ENCODE peak calls at places on chromosomes 7 and 10, in five cellular contexts. One of them, this sample, is unnamed.

GRCh38 chr7:114554781-114555537 is 140.3 kb downstream of the FOXP2 start:
- DNase-seq in adipocyte: no peak
- DNase-seq in SK-N-SH: no peak
- DNase-seq in uterus: no peak
- DNase-seq in fibroblast of lung: peak
- DNase-seq in this sample: peak

GRCh38 chr7:22114440-22114981 is 168.8 kb upstream of the CDCA7L start:
- DNase-seq in fibroblast of lung: no peak
- DNase-seq in uterus: no peak
- DNase-seq in adipocyte: no peak
- DNase-seq in SK-N-SH: no peak
- DNase-seq in this sample: no peak

GRCh38 chr10:119489572-119490326 is 52.8 kb downstream of the RGS10 start:
- DNase-seq in fibroblast of lung: peak
- DNase-seq in adipocyte: peak
- DNase-seq in SK-N-SH: peak
- DNase-seq in uterus: peak
- DNase-seq in this sample: peak

GRCh38 chr7:1681581-1681980 is 11.5 kb downstream of the ELFN1 start:
- DNase-seq in SK-N-SH: no peak
- DNase-seq in fibroblast of lung: no peak
- DNase-seq in adipocyte: no peak
- DNase-seq in uterus: no peak
- DNase-seq in this sample: no peak

GRCh38 chr10:65194131-65194530 is 1672.9 kb downstream of the REEP3 start:
- DNase-seq in uterus: no peak
- DNase-seq in SK-N-SH: no peak
- DNase-seq in fibroblast of lung: peak
- DNase-seq in adipocyte: peak
- DNase-seq in this sample: peak

GRCh38 chr10:47027108-47027811 is 116.0 kb downstream of the PTPN20 start:
- DNase-seq in uterus: peak
- DNase-seq in adipocyte: no peak
- DNase-seq in SK-N-SH: no peak
- DNase-seq in fibroblast of lung: no peak
- DNase-seq in this sample: no peak

GRCh38 chr7:47600199-47601118 is 18.5 kb upstream of the TNS3 start:
- DNase-seq in SK-N-SH: no peak
- DNase-seq in fibroblast of lung: peak
- DNase-seq in uterus: no peak
- DNase-seq in adipocyte: peak
- DNase-seq in this sample: peak

GRCh38 chr10:45672201-45673073 is at the start of gene ZFAND4:
- DNase-seq in SK-N-SH: peak
- DNase-seq in uterus: peak
- DNase-seq in adipocyte: peak
- DNase-seq in fibroblast of lung: peak
- DNase-seq in this sample: peak

GRCh38 chr7:28406192-28406591 is 6.1 kb upstream of the CREB5 start:
- DNase-seq in fibroblast of lung: peak
- DNase-seq in uterus: no peak
- DNase-seq in adipocyte: no peak
- DNase-seq in SK-N-SH: peak
- DNase-seq in this sample: no peak

GRCh38 chr10:71736570-71737355 is 17.2 kb upstream of the C10orf105 start:
- DNase-seq in SK-N-SH: no peak
- DNase-seq in uterus: no peak
- DNase-seq in fibroblast of lung: no peak
- DNase-seq in adipocyte: no peak
- DNase-seq in this sample: no peak

GRCh38 chr7:110590415-110590814 is 500.5 kb upstream of the LRRN3 start:
- DNase-seq in uterus: no peak
- DNase-seq in SK-N-SH: no peak
- DNase-seq in fibroblast of lung: no peak
- DNase-seq in adipocyte: no peak
- DNase-seq in this sample: no peak

GRCh38 chr10:105269011-105269410 is 627.9 kb downstream of the SORCS3 start:
- DNase-seq in adipocyte: no peak
- DNase-seq in uterus: no peak
- DNase-seq in fibroblast of lung: no peak
- DNase-seq in SK-N-SH: no peak
- DNase-seq in this sample: no peak

GRCh38 chr10:34427911-34428216 is 387.2 kb downstream of the PARD3 start:
- DNase-seq in uterus: no peak
- DNase-seq in fibroblast of lung: no peak
- DNase-seq in adipocyte: no peak
- DNase-seq in SK-N-SH: no peak
- DNase-seq in this sample: no peak

GRCh38 chr7:151632750-151633515 is 113.2 kb upstream of the RHEB start:
- DNase-seq in fibroblast of lung: peak
- DNase-seq in adipocyte: no peak
- DNase-seq in SK-N-SH: no peak
- DNase-seq in uterus: peak
- DNase-seq in this sample: peak

GRCh38 chr7:3063016-3063753 is 19.5 kb upstream of the CARD11 start:
- DNase-seq in fibroblast of lung: no peak
- DNase-seq in adipocyte: no peak
- DNase-seq in SK-N-SH: no peak
- DNase-seq in uterus: no peak
- DNase-seq in this sample: no peak

GRCh38 chr7:148856035-148856881 is 27.8 kb downstream of the EZH2 start:
- DNase-seq in SK-N-SH: peak
- DNase-seq in fibroblast of lung: no peak
- DNase-seq in adipocyte: peak
- DNase-seq in uterus: no peak
- DNase-seq in this sample: peak

GRCh38 chr7:104956753-104957450 is 57.1 kb upstream of the KMT2E start:
- DNase-seq in adipocyte: peak
- DNase-seq in uterus: no peak
- DNase-seq in SK-N-SH: no peak
- DNase-seq in fibroblast of lung: peak
- DNase-seq in this sample: peak

GRCh38 chr10:48634198-48634983 is 29.5 kb upstream of the ARHGAP22 start:
- DNase-seq in SK-N-SH: no peak
- DNase-seq in uterus: no peak
- DNase-seq in adipocyte: peak
- DNase-seq in fibroblast of lung: peak
- DNase-seq in this sample: peak

GRCh38 chr10:52662255-52662654 is 110.3 kb downstream of the MBL2 start:
- DNase-seq in fibroblast of lung: no peak
- DNase-seq in SK-N-SH: no peak
- DNase-seq in uterus: no peak
- DNase-seq in adipocyte: no peak
- DNase-seq in this sample: no peak

DNA sequence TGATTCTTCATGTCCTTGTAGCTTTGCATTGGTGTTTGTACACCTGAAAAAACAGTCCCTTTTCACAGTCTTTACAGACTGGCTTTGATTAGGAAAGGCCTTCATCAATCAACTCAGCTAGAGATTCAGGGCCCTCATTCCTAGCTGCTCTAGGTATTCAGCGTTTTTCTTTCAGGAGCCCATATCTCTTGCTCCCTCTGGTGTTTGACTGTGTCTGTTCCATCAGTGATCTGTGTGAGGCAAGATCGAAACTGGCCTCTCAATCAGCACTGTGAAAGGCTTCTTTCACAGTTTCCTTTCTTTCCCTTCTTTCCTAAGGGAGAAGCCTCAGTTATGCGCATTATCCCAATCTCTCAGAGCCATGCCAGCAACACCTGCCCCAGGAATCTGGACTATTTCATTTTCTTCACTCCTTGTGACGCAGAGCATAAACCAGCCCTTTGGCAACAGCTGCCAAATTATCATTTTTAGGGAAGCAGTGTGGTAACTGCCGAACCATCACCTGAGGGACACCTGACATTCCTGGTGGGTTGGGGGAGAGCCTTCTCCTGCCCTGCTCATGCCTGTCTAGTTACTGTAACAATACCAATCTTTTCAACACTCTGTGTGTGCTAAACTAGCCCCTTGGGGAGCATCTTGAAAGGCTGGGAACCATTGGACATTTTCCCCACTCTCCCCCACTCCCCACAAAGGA is 75.7 kb upstream of the CCDC71L start:
- DNase-seq in fibroblast of lung: peak
- DNase-seq in uterus: no peak
- DNase-seq in adipocyte: peak
- DNase-seq in SK-N-SH: peak
- DNase-seq in this sample: peak
- H3K4me3 ChIP-seq in fibroblast of lung: no peak
- H3K4me3 ChIP-seq in uterus: no peak
- H3K4me3 ChIP-seq in adipocyte: peak
- H3K4me3 ChIP-seq in SK-N-SH: no peak
- H3K4me3 ChIP-seq in this sample: peak

DNA sequence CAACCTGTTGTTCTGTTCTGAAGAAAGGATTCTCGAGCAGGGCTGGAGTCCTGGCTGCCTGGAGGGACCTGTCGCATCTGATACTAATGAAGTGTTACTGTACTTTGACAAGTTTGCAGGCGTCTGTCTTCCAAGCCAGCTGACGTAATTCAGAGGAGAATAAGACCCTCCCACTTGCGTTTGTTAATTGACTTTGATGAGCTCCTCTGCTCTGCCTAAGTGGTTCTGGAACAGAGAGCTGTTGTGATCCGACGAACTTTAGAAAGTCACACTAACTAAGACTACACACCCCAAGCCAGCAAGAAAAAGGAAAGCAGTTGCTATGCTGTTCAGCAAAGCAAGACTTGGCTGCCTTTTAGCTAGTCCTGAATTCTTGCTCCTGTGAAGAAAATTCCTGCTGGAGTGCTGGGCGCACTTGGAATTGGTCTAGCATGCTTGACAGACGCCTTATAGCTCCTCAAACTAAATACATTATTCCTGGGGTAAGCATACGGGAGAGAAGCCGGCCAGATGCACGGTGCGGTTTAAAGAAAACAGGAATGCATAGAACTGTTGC is 200.3 kb downstream of the CACNB2 start:
- DNase-seq in fibroblast of lung: peak
- DNase-seq in adipocyte: peak
- DNase-seq in uterus: no peak
- DNase-seq in SK-N-SH: no peak
- DNase-seq in this sample: peak
- H3K4me3 ChIP-seq in fibroblast of lung: peak
- H3K4me3 ChIP-seq in adipocyte: peak
- H3K4me3 ChIP-seq in uterus: peak
- H3K4me3 ChIP-seq in SK-N-SH: no peak
- H3K4me3 ChIP-seq in this sample: peak

GRCh38 chr10:78420946-78421732 is 387.5 kb downstream of the RPS24 start:
- DNase-seq in adipocyte: no peak
- DNase-seq in uterus: no peak
- DNase-seq in SK-N-SH: no peak
- DNase-seq in fibroblast of lung: no peak
- DNase-seq in this sample: no peak
- H3K4me3 ChIP-seq in adipocyte: no peak
- H3K4me3 ChIP-seq in uterus: no peak
- H3K4me3 ChIP-seq in SK-N-SH: no peak
- H3K4me3 ChIP-seq in fibroblast of lung: no peak
- H3K4me3 ChIP-seq in this sample: no peak

DNA sequence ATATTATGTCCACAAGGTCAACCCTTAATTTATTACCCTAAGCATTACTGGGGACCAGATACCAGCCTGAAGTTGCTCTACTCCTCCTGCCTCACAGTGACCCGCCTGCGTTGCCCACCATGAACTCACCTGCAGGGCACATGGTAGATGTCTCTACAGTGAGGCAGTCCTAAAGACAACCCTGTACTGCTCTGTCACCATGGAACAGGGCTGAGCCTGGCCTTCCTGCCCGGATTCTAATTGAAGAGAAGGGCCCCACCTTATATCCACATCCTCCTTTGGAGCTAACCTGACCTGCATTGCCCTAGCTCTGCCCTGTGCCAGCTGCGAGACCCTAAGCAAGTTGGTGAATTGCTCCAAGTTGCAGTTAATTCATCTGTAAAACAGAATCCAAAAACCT is 4.1 kb downstream of the SH3PXD2A start:
- DNase-seq in fibroblast of lung: no peak
- DNase-seq in adipocyte: no peak
- DNase-seq in uterus: no peak
- DNase-seq in SK-N-SH: no peak
- DNase-seq in this sample: no peak
- H3K4me3 ChIP-seq in fibroblast of lung: no peak
- H3K4me3 ChIP-seq in adipocyte: no peak
- H3K4me3 ChIP-seq in uterus: no peak
- H3K4me3 ChIP-seq in SK-N-SH: no peak
- H3K4me3 ChIP-seq in this sample: no peak

GRCh38 chr10:22648547-22648961 is 65.8 kb downstream of the PIP4K2A start:
- DNase-seq in SK-N-SH: no peak
- DNase-seq in uterus: no peak
- DNase-seq in fibroblast of lung: peak
- DNase-seq in adipocyte: peak
- DNase-seq in this sample: peak

GRCh38 chr10:22647244-22647643 is 67.1 kb downstream of the PIP4K2A start:
- DNase-seq in SK-N-SH: no peak
- DNase-seq in fibroblast of lung: no peak
- DNase-seq in adipocyte: no peak
- DNase-seq in uterus: no peak
- DNase-seq in this sample: no peak

GRCh38 chr10:22651276-22651980 is 63.0 kb downstream of the PIP4K2A start:
- DNase-seq in SK-N-SH: no peak
- DNase-seq in uterus: no peak
- DNase-seq in fibroblast of lung: no peak
- DNase-seq in adipocyte: no peak
- DNase-seq in this sample: no peak

GRCh38 chr10:22649977-22650376 is 64.4 kb downstream of the PIP4K2A start:
- DNase-seq in fibroblast of lung: no peak
- DNase-seq in uterus: no peak
- DNase-seq in adipocyte: no peak
- DNase-seq in SK-N-SH: no peak
- DNase-seq in this sample: no peak

DNA sequence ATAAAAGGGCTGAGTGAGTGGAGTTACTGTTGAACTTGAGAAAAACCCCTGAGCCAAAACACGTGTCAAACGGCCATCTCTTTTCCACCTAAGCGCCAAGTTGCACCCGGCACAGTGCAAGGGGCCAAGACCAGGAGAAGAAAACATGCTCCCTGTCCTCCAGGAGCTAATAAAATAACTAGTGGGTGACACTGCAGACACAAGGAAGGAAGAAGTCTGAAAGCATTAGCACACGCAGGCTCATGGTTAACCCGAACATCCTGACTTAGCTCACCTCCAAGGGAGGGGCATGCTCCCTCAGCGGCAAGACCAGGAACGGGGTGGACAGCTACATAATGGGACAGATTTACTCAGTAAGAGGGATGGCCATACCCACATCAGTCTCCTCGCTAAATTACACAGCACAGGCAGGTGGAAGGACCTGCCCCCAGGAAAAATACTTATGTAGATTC is 65.0 kb downstream of the PIP4K2A start:
- DNase-seq in uterus: no peak
- DNase-seq in fibroblast of lung: no peak
- DNase-seq in SK-N-SH: no peak
- DNase-seq in adipocyte: no peak
- DNase-seq in this sample: no peak
- H3K4me3 ChIP-seq in uterus: no peak
- H3K4me3 ChIP-seq in fibroblast of lung: no peak
- H3K4me3 ChIP-seq in SK-N-SH: no peak
- H3K4me3 ChIP-seq in adipocyte: no peak
- H3K4me3 ChIP-seq in this sample: no peak

This sample was measured in AG10803.